ENCODE peak calls at places on chromosomes 13 and 19, in eight cellular contexts. V is WTC11, K is HAP-1, H is left colon, Y is AG04450, M is NCI-H1930, O is T-cell, A is hepatic stellate cell. L is an unnamed sample.

GRCh38 chr19:7748756-7749155 is 1.4 kb upstream of the CD209 start:
- DNase-seq in V (peak), Y (no peak), K (no peak), M (no peak), A (peak), H (no peak), O (no peak), L (no peak)

GRCh38 chr19:19040417-19040816 is 7.0 kb downstream of the ARMC6 start:
- DNase-seq in A (peak), O (no peak), Y (peak), H (no peak), M (no peak), K (no peak), V (no peak), L (no peak)

GRCh38 chr19:16623576-16623975 is 4.4 kb downstream of the MED26 start:
- DNase-seq in M (no peak), H (no peak), V (no peak), O (no peak), K (no peak), A (no peak), Y (no peak), L (no peak)

GRCh38 chr13:78660130-78660857 is 1.3 kb upstream of the OBI1 start:
- DNase-seq in O (no peak), Y (no peak), K (no peak), M (no peak), H (no peak), V (no peak), A (peak), L (no peak)

GRCh38 chr13:39132286-39132685 is 94.0 kb downstream of the NHLRC3 start:
- DNase-seq in M (peak), A (no peak), K (peak), V (no peak), O (no peak), H (no peak), Y (no peak), L (no peak)

GRCh38 chr19:5738423-5738822 is 18.0 kb downstream of the CATSPERD start:
- DNase-seq in K (no peak), M (no peak), Y (no peak), H (no peak), V (no peak), O (no peak), A (no peak), L (no peak)

GRCh38 chr13:29591310-29591709 is 4.2 kb downstream of the SLC7A1 start:
- DNase-seq in H (no peak), V (no peak), M (no peak), O (no peak), A (no peak), K (no peak), Y (no peak), L (no peak)

GRCh38 chr19:16301999-16302694 is 22.5 kb upstream of the KLF2 start:
- DNase-seq in K (no peak), Y (no peak), O (no peak), V (no peak), M (no peak), A (no peak), H (no peak), L (no peak)

GRCh38 chr19:46848389-46848788 is 2.3 kb downstream of the AP2S1 start:
- DNase-seq in O (no peak), A (no peak), V (no peak), H (no peak), M (no peak), Y (no peak), K (no peak), L (no peak)

GRCh38 chr13:84121456-84121855 is 239.2 kb upstream of the SLITRK1 start:
- DNase-seq in O (no peak), K (peak), Y (no peak), A (no peak), M (no peak), H (no peak), V (no peak), L (no peak)

GRCh38 chr19:47663435-47663910 is 49.7 kb upstream of the EHD2 start:
- DNase-seq in Y (peak), V (no peak), K (no peak), A (peak), O (no peak), M (no peak), H (no peak), L (no peak)

GRCh38 chr19:46412034-46412982 is 1.1 kb downstream of the CCDC8 start:
- DNase-seq in V (no peak), K (no peak), M (no peak), O (no peak), H (no peak), A (no peak), Y (no peak), L (no peak)

GRCh38 chr13:32894589-32895001 is 121.6 kb upstream of the KL start:
- DNase-seq in O (no peak), Y (no peak), A (no peak), M (no peak), K (no peak), V (no peak), H (no peak), L (no peak)

GRCh38 chr13:40777957-40778235 is 6.9 kb upstream of the MRPS31 start:
- DNase-seq in O (no peak), K (no peak), Y (no peak), M (no peak), V (no peak), A (no peak), H (no peak), L (no peak)

GRCh38 chr13:98171806-98172569 is 5.1 kb downstream of the RNF113B start:
- DNase-seq in M (no peak), O (no peak), K (no peak), H (no peak), Y (no peak), V (no peak), A (peak), L (no peak)

GRCh38 chr19:41753936-41754529 is 1.3 kb upstream of the CEACAM6 start:
- DNase-seq in A (no peak), M (peak), Y (no peak), O (peak), K (peak), V (peak), H (peak), L (peak)

GRCh38 chr13:81020010-81020409 is 679.1 kb upstream of the SPRY2 start:
- DNase-seq in V (no peak), M (no peak), O (no peak), K (no peak), H (no peak), Y (no peak), A (no peak), L (no peak)

GRCh38 chr13:40116008-40116407 is 460.5 kb downstream of the COG6 start:
- DNase-seq in O (peak), A (no peak), V (no peak), H (peak), K (peak), Y (no peak), M (no peak), L (peak)

GRCh38 chr19:35784401-35785086 is 9.2 kb downstream of the ARHGAP33 start:
- DNase-seq in A (no peak), Y (no peak), O (no peak), H (no peak), K (no peak), M (no peak), V (peak), L (no peak)

GRCh38 chr13:43085545-43085944 is 62.2 kb downstream of the DNAJC15 start:
- DNase-seq in V (no peak), A (peak), M (no peak), Y (no peak), K (no peak), O (no peak), H (no peak), L (no peak)

GRCh38 chr19:10694706-10695105 is 6.5 kb upstream of the QTRT1 start:
- DNase-seq in O (no peak), K (no peak), V (no peak), H (no peak), M (no peak), Y (no peak), A (no peak), L (no peak)

GRCh38 chr19:38386968-38387549 is 775 bp downstream of the GGN start:
- DNase-seq in A (no peak), H (peak), M (no peak), K (no peak), O (no peak), Y (no peak), V (peak), L (no peak)

GRCh38 chr19:17244618-17245534 is 843 bp downstream of the NR2F6 start:
- DNase-seq in H (peak), A (no peak), O (no peak), K (no peak), Y (no peak), V (no peak), M (no peak), L (no peak)

GRCh38 chr13:80924596-80924995 is 583.7 kb upstream of the SPRY2 start:
- DNase-seq in O (no peak), M (no peak), H (no peak), K (no peak), Y (no peak), V (no peak), A (no peak), L (no peak)

GRCh38 chr13:30900952-30901749 is 4.9 kb upstream of the MEDAG start:
- DNase-seq in M (no peak), A (no peak), K (no peak), O (no peak), Y (no peak), V (no peak), H (no peak), L (no peak)

GRCh38 chr13:99320693-99321481 is 13.7 kb upstream of the GPR183 start:
- DNase-seq in Y (peak), M (no peak), V (no peak), K (no peak), H (no peak), O (peak), A (peak), L (no peak)

GRCh38 chr13:34172048-34172447 is 354.1 kb downstream of the RFC3 start:
- DNase-seq in O (no peak), H (no peak), A (no peak), V (no peak), K (no peak), Y (no peak), M (no peak), L (no peak)

GRCh38 chr13:30145709-30146367 is 161.5 kb downstream of the KATNAL1 start:
- DNase-seq in M (no peak), V (no peak), A (no peak), K (no peak), H (no peak), Y (no peak), O (no peak), L (no peak)

GRCh38 chr19:3097442-3097871 is 3.3 kb downstream of the GNA11 start:
- DNase-seq in Y (no peak), V (no peak), H (peak), A (peak), M (no peak), O (no peak), K (no peak), L (no peak)

GRCh38 chr13:99973786-99974185 is 2.2 kb upstream of the ZIC5 start:
- DNase-seq in M (no peak), H (no peak), O (no peak), A (no peak), V (no peak), K (no peak), Y (no peak), L (no peak)

GRCh38 chr13:110010433-110011135 is 224.2 kb upstream of the IRS2 start:
- DNase-seq in M (no peak), O (no peak), Y (no peak), K (no peak), A (no peak), H (no peak), V (no peak), L (no peak)